ENCODE peak calls at places on chromosomes 16 and 17, in eight cellular contexts. A is prostate gland, E is mammary epithelial cell, C is Karpas-422, O is mucosa of descending colon, F is A549, G is PC-3, Q is GM23338. W is an unnamed sample.

GRCh38 chr17:45156242-45156641 is 5.4 kb upstream of the HEXIM2 start:
- DNase-seq in O (no peak), C (no peak), Q (no peak), F (no peak), A (no peak), E (no peak), G (no peak), W (no peak)

GRCh38 chr17:79546386-79546785 is 64.5 kb downstream of the RBFOX3 start:
- DNase-seq in A (no peak), Q (no peak), O (no peak), G (no peak), F (no peak), C (no peak), E (no peak), W (no peak)

GRCh38 chr16:1900452-1900774 is 17.8 kb downstream of the HS3ST6 start:
- DNase-seq in F (no peak), E (no peak), Q (no peak), A (no peak), O (no peak), G (no peak), C (no peak), W (no peak)

GRCh38 chr16:54286330-54287017 is at the start of gene IRX3:
- DNase-seq in Q (peak; percentile 94), E (peak; percentile 94), G (peak; percentile 19), F (peak; percentile 88), C (no peak), O (no peak), A (peak; percentile 95), W (no peak)

GRCh38 chr17:77792626-77793025 is 165.9 kb upstream of the TNRC6C start:
- DNase-seq in F (no peak), Q (no peak), E (no peak), G (no peak), A (no peak), C (no peak), O (no peak), W (no peak)

GRCh38 chr17:50955160-50955559 is 89.0 kb upstream of the TOB1 start:
- DNase-seq in Q (no peak), G (no peak), C (no peak), E (no peak), O (no peak), A (no peak), F (no peak), W (no peak)

GRCh38 chr17:16406742-16407674 is 8.4 kb upstream of the TRPV2 start:
- DNase-seq in Q (peak; percentile 96), E (no peak), F (peak; percentile 58), C (no peak), G (peak; percentile 39), O (peak; percentile 55), A (no peak), W (peak; percentile 45)

GRCh38 chr17:13957636-13958035 is 111.7 kb upstream of the COX10 start:
- DNase-seq in E (no peak), Q (no peak), F (no peak), A (no peak), O (no peak), C (no peak), G (peak; percentile 41), W (no peak)

GRCh38 chr17:13509561-13509960 is 92.2 kb downstream of the HS3ST3A1 start:
- DNase-seq in C (no peak), A (no peak), E (no peak), G (no peak), Q (no peak), F (no peak), O (no peak), W (no peak)

GRCh38 chr16:21646721-21647561 is 5.5 kb downstream of the IGSF6 start:
- DNase-seq in C (peak; percentile 82), A (no peak), Q (no peak), E (peak; percentile 72), F (no peak), O (peak; percentile 48), G (no peak), W (peak; percentile 66)

GRCh38 chr17:57639381-57639780 is 105.7 kb downstream of the CCDC182 start:
- DNase-seq in F (no peak), A (no peak), G (no peak), O (no peak), Q (no peak), C (no peak), E (no peak), W (no peak)

GRCh38 chr16:30948087-30948955 is 547 bp upstream of the ORAI3 start:
- DNase-seq in F (peak; percentile 87), Q (peak; percentile 100), O (peak; percentile 78), G (peak; percentile 68), C (peak; percentile 86), E (peak; percentile 94), A (peak; percentile 90), W (peak; percentile 58)

GRCh38 chr16:4085405-4085970 is 30.8 kb downstream of the ADCY9 start:
- DNase-seq in O (no peak), A (no peak), C (no peak), Q (no peak), G (no peak), F (no peak), E (no peak), W (no peak)

GRCh38 chr17:2057130-2057713 is 2.3 kb downstream of the HIC1 start:
- DNase-seq in C (no peak), E (no peak), Q (peak; percentile 59), O (no peak), A (no peak), G (no peak), F (no peak), W (no peak)

GRCh38 chr17:72458301-72458700 is 337.5 kb downstream of the SOX9 start:
- DNase-seq in O (no peak), Q (no peak), G (no peak), F (no peak), A (no peak), C (no peak), E (no peak), W (no peak)

GRCh38 chr17:57898487-57899311 is 48.9 kb upstream of the MRPS23 start:
- DNase-seq in C (no peak), E (no peak), G (no peak), A (peak; percentile 51), F (no peak), O (peak; percentile 66), Q (peak; percentile 86), W (no peak)

DNA sequence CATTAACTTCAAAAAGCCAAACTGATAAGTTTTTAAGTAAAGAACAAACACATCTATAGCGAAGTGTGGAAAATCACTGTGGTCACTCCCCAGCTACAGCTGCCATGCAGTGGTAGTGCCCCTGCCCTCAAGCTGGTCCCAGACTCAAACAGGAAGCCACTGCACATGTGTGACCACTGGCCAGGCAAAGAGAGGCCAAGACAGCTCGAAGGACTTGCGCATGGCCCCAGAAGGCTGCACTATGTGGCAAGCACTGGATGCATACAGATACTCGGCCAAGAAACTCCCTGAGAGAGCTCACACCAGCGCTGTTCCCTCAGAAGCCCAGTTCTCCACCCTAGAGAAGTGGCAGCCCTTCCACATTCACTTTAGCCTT is 82.4 kb downstream of the ANKRD11 start:
- DNase-seq in C (no peak), O (no peak), Q (no peak), G (no peak), A (no peak), F (no peak), E (no peak), W (no peak)
- H3K4me1 ChIP-seq in C (no peaks in the 10 kb centered on the region), O (peaks cover 43% of the 10 kb centered on the region), Q (peaks cover 76% of the 10 kb centered on the region), G (no peaks in the 10 kb centered on the region), A (peaks cover 30% of the 10 kb centered on the region), F (peaks cover 61% of the 10 kb centered on the region), E (peaks cover 49% of the 10 kb centered on the region), W (peaks cover 2% of the 10 kb centered on the region)

DNA sequence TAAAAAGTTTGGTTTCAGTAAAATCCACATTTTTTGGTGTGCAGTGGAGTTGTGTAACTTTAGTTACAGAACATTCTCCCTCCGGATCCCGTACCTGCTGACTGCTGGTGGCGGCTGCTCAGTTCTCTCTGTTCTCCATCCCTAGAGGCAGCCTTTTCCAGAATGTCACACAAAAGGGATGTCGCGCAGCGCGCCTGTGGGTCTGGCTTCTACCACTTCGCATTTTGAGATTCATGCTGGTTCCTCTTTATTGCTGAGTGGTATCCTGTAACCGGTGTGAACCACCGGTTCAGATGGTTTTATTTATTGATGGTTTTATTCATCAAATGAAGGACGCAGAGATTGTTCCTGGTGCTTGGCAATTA is 975 bp upstream of the CEP131 start:
- DNase-seq in F (no peak), C (no peak), A (no peak), O (no peak), G (peak; percentile 26), Q (peak; percentile 60), E (no peak), W (no peak)
- H3K4me3 ChIP-seq in F (peak overlapping the region; percentile 33), C (no peak overlapping the region), A (peak overlapping the region; percentile 7), O (no peak overlapping the region), G (peak overlapping the region; percentile 63), Q (peak overlapping the region; percentile 58), E (no peak overlapping the region), W (no peak overlapping the region)

DNA sequence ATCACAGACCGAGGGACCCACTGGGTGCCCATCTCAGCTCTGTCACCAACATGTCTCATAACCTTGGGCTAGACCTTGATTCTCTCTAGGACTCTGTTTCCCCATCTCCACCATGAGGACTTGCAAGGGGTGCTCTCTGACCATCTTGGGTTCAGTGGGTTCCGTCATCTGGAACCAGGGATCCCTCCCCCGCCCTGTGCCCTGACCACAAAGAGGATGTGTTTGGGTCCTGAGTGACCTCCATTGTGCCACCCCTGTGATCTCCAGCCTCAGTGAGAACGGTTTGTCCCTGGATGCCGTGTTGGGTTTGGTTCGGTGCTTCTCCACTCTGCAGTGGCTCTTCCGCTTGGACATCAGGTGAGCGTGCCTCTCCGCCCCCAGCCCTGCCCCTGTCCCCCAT is 49.1 kb upstream of the CPNE2 start:
- DNase-seq in O (no peak), Q (no peak), C (no peak), G (no peak), A (no peak), E (no peak), F (no peak), W (no peak)
- H3K4me1 ChIP-seq in O (peaks cover 4% of the 10 kb centered on the region), Q (no peaks in the 10 kb centered on the region), C (peaks cover 80% of the 10 kb centered on the region), G (no peaks in the 10 kb centered on the region), A (no peaks in the 10 kb centered on the region), E (peaks cover 10% of the 10 kb centered on the region), F (no peaks in the 10 kb centered on the region), W (peaks cover 5% of the 10 kb centered on the region)

GRCh38 chr17:7551396-7551795 is 2.5 kb downstream of the TNFSF12 start:
- DNase-seq in C (no peak), A (no peak), F (no peak), G (no peak), Q (no peak), E (no peak), O (no peak), W (peak; percentile 52)

GRCh38 chr17:7548585-7549400 is at the start of gene TNFSF12:
- DNase-seq in E (no peak), F (no peak), C (no peak), G (peak; percentile 31), O (peak; percentile 80), A (peak; percentile 59), Q (peak; percentile 68), W (peak; percentile 50)

GRCh38 chr17:7549401-7550055 is 670 bp downstream of the TNFSF12 start:
- DNase-seq in A (no peak), E (no peak), F (no peak), G (no peak), O (peak; percentile 70), Q (no peak), C (no peak), W (peak; percentile 59)

GRCh38 chr17:7552621-7553051 is 3.8 kb downstream of the TNFSF12 start:
- DNase-seq in F (no peak), O (no peak), Q (no peak), C (no peak), A (no peak), G (no peak), E (no peak), W (peak; percentile 31)

DNA sequence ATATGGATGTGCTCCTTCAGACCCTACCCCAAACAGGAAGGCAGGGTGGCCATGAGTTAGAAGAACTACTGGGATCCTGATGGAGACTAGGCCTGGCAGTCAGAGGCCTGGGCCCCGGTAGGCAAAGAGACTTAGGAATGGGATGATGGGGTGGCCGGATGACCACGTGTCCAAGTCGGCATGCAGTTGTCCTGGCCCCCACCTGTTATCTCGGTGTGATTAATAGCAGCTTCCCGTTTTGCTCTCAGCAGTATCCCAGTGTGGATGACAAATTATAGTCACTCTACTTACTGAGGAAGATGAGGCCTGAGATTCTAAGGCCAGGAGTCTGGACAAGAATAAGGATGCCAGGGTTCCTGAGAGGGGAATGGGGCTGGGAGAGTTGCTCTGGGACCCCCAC is 1.5 kb downstream of the TNFSF12 start:
- DNase-seq in E (no peak), G (no peak), O (no peak), C (no peak), Q (no peak), A (no peak), F (no peak), W (no peak)
- H3K4me3 ChIP-seq in E (no peak overlapping the region), G (no peak overlapping the region), O (no peak overlapping the region), C (no peak overlapping the region), Q (no peak overlapping the region), A (no peak overlapping the region), F (no peak overlapping the region), W (no peak overlapping the region)